ENCODE peak calls at places on chromosome 18, in eight cellular contexts. L is heart left ventricle, G is AG09309, R is fibroblast of lung, U is GM06990, D is heart right ventricle, N is brain microvascular endothelial cell, Y is GM23248. T is an unnamed sample.

GRCh38 chr18:23619388-23619873 is 33.1 kb upstream of the NPC1 start:
- DNase-seq in N (no peak), U (peak; percentile 65), R (peak; percentile 32), G (no peak), D (peak; percentile 35), L (peak; percentile 66), Y (peak; percentile 55), T (peak; percentile 55)

GRCh38 chr18:61581578-61582204 is 248.5 kb downstream of the CDH20 start:
- DNase-seq in U (peak; percentile 55), D (peak; percentile 82), G (no peak), L (peak; percentile 88), N (peak; percentile 51), R (peak; percentile 50), Y (peak; percentile 67), T (peak; percentile 46)

GRCh38 chr18:28177828-28178635 is 1.1 kb upstream of the CDH2 start:
- DNase-seq in U (no peak), Y (peak; percentile 83), G (no peak), L (peak; percentile 77), R (peak; percentile 75), N (peak; percentile 58), D (peak; percentile 71), T (peak; percentile 53)

GRCh38 chr18:59085797-59086196 is 53.9 kb upstream of the SEC11C start:
- DNase-seq in D (no peak), U (no peak), L (no peak), Y (peak; percentile 64), R (peak; percentile 79), G (peak; percentile 16), N (peak; percentile 18), T (peak; percentile 44)

GRCh38 chr18:26443853-26444252 is 104.5 kb downstream of the KCTD1 start:
- DNase-seq in R (no peak), U (no peak), L (no peak), D (no peak), Y (no peak), G (no peak), N (no peak), T (no peak)

GRCh38 chr18:43590182-43590903 is 313.1 kb upstream of the SYT4 start:
- DNase-seq in L (peak; percentile 49), D (peak; percentile 7), U (no peak), Y (peak; percentile 5), R (no peak), N (no peak), G (no peak), T (no peak)

GRCh38 chr18:3402962-3403585 is 46.9 kb upstream of the TGIF1 start:
- DNase-seq in G (no peak), R (peak; percentile 31), U (no peak), L (no peak), N (peak; percentile 53), D (no peak), Y (peak; percentile 6), T (peak; percentile 67)

GRCh38 chr18:34773378-34773777 is 63.3 kb downstream of the DTNA start:
- DNase-seq in N (peak; percentile 8), U (no peak), Y (peak; percentile 66), D (no peak), G (peak; percentile 13), L (no peak), R (peak; percentile 49), T (peak; percentile 64)

GRCh38 chr18:48785091-48785614 is 165.6 kb downstream of the SMAD7 start:
- DNase-seq in R (no peak), U (peak; percentile 69), Y (no peak), G (no peak), D (no peak), N (no peak), L (no peak), T (no peak)

GRCh38 chr18:79921984-79922965 is 29.2 kb downstream of the SLC66A2 start:
- DNase-seq in N (no peak), U (no peak), G (no peak), D (no peak), Y (no peak), R (no peak), L (no peak), T (no peak)

GRCh38 chr18:64810354-64810753 is 661.5 kb upstream of the LINC00305 start:
- DNase-seq in U (no peak), L (no peak), D (no peak), N (no peak), G (no peak), Y (no peak), R (no peak), T (no peak)

GRCh38 chr18:23661735-23662308 is 889 bp downstream of the ANKRD29 start:
- DNase-seq in U (no peak), Y (no peak), D (no peak), N (no peak), L (no peak), R (no peak), G (no peak), T (no peak)

GRCh38 chr18:48562075-48562474 is 23.2 kb downstream of the CTIF start:
- DNase-seq in N (no peak), Y (no peak), G (no peak), L (no peak), U (no peak), D (no peak), R (no peak), T (no peak)

GRCh38 chr18:68564348-68564747 is 150.6 kb downstream of the TMX3 start:
- DNase-seq in Y (no peak), N (no peak), D (no peak), G (no peak), R (no peak), U (no peak), L (no peak), T (no peak)

GRCh38 chr18:27899893-27900292 is 277.0 kb downstream of the CDH2 start:
- DNase-seq in D (no peak), U (no peak), G (no peak), N (no peak), L (no peak), R (no peak), Y (no peak), T (no peak)

GRCh38 chr18:48079885-48080284 is 149.4 kb upstream of the SMAD2 start:
- DNase-seq in D (no peak), L (no peak), R (no peak), U (no peak), G (no peak), N (no peak), Y (no peak), T (no peak)

GRCh38 chr18:46478796-46479195 is 178.2 kb downstream of the LOXHD1 start:
- DNase-seq in R (no peak), L (no peak), Y (no peak), N (no peak), G (no peak), D (no peak), U (no peak), T (no peak)

GRCh38 chr18:70284976-70285610 is 3.8 kb upstream of the SOCS6 start:
- DNase-seq in Y (no peak), D (no peak), N (no peak), R (no peak), L (no peak), U (no peak), G (no peak), T (no peak)

GRCh38 chr18:70288851-70289328 is at the start of gene SOCS6:
- DNase-seq in U (peak; percentile 84), R (peak; percentile 73), D (peak; percentile 77), L (peak; percentile 86), N (no peak), Y (peak; percentile 79), G (peak; percentile 11), T (peak; percentile 55)

GRCh38 chr18:70289351-70290330 is 796 bp downstream of the SOCS6 start:
- DNase-seq in D (peak; percentile 40), L (peak; percentile 69), R (peak; percentile 46), U (peak; percentile 63), Y (peak; percentile 67), N (no peak), G (no peak), T (no peak)

GRCh38 chr18:70288171-70288850 is 534 bp upstream of the SOCS6 start:
- DNase-seq in L (peak; percentile 62), G (no peak), U (peak; percentile 18), Y (peak; percentile 74), N (no peak), D (peak; percentile 40), R (peak; percentile 48), T (peak; percentile 33)

DNA sequence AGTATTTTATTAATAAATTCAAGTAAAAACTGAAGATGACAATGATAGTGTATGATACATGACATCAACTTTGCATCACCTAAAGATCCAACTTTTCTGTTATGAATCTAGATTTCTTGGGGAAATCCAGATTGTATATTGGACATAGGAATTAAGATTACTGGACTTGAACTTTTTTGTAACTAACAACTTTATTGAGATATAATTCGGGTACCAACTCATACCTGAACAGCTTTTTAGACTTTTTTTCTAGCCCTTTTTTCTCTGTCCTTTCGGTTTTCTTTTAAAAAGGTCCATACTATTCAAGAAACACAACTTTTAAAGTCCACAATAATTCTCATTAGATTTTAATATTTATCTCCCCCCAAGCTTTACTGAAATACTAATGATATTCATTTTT is 1.1 kb upstream of the SOCS6 start:
- DNase-seq in N (no peak), D (no peak), R (no peak), G (no peak), L (no peak), Y (no peak), U (no peak), T (no peak)
- H3K4me3 ChIP-seq in N (no peak overlapping the region), D (no peak overlapping the region), R (peak overlapping the region; percentile 85), G (no peak overlapping the region), L (no peak overlapping the region), Y (peak overlapping the region; percentile 84), U (no peak overlapping the region), T (no peak overlapping the region)

GRCh38 chr18:6731197-6731596 is 1.7 kb downstream of the ARHGAP28 start:
- DNase-seq in R (peak; percentile 78), U (no peak), L (no peak), Y (peak; percentile 78), G (peak; percentile 85), N (peak; percentile 74), D (no peak), T (peak; percentile 96)
- H3K4me3 ChIP-seq in R (peak overlapping the region; percentile 67), U (no peak overlapping the region), L (no peak overlapping the region), Y (no peak overlapping the region), G (no peak overlapping the region), N (no peak overlapping the region), D (no peak overlapping the region), T (no peak overlapping the region)

GRCh38 chr18:49819768-49820662 is 6.7 kb upstream of the ACAA2 start:
- DNase-seq in D (no peak), G (no peak), U (no peak), R (peak; percentile 46), Y (no peak), N (no peak), L (no peak), T (no peak)
- H3K4me3 ChIP-seq in D (no peak overlapping the region), G (no peak overlapping the region), U (no peak overlapping the region), R (no peak overlapping the region), Y (no peak overlapping the region), N (no peak overlapping the region), L (no peak overlapping the region), T (no peak overlapping the region)

GRCh38 chr18:74604366-74604765 is 6.7 kb downstream of the ZNF407 start:
- DNase-seq in N (no peak), Y (no peak), L (no peak), D (no peak), U (no peak), G (no peak), R (no peak), T (no peak)

GRCh38 chr18:74596959-74597661 is 560 bp upstream of the ZNF407 start:
- DNase-seq in U (peak; percentile 87), N (peak; percentile 42), D (peak; percentile 73), G (no peak), L (peak; percentile 85), R (peak; percentile 77), Y (peak; percentile 88), T (peak; percentile 62)

GRCh38 chr18:74595425-74595824 is 2.2 kb upstream of the ZNF407 start:
- DNase-seq in U (no peak), D (no peak), L (no peak), N (no peak), R (no peak), Y (no peak), G (no peak), T (no peak)

GRCh38 chr18:74597662-74598349 is at the start of gene ZNF407:
- DNase-seq in R (peak; percentile 91), U (peak; percentile 89), L (peak; percentile 90), N (peak; percentile 81), D (peak; percentile 85), G (peak; percentile 64), Y (peak; percentile 95), T (peak; percentile 90)

GRCh38 chr18:74598350-74599001 is 806 bp downstream of the ZNF407 start:
- DNase-seq in R (peak; percentile 55), N (peak; percentile 18), G (no peak), D (peak; percentile 60), U (peak; percentile 87), Y (peak; percentile 69), L (peak; percentile 76), T (peak; percentile 51)
- H3K4me3 ChIP-seq in R (peak overlapping the region; percentile 80), N (peak overlapping the region; percentile 91), G (peak overlapping the region; percentile 94), D (peak overlapping the region; percentile 94), U (peak overlapping the region; percentile 97), Y (peak overlapping the region; percentile 81), L (peak overlapping the region; percentile 96), T (peak overlapping the region; percentile 93)

T was measured in fibroblast of mammary gland.